ENCODE peak calls at places on chromosomes 13 and 19, in seven cellular contexts. X is brain microvascular endothelial cell, Y is endodermal cell, Z is suprapubic skin, K is right lobe of liver, Q is endothelial cell, W is mesothelial cell of epicardium. O is an unnamed sample.

GRCh38 chr13:46668906-46669525 is 116.0 kb downstream of the LRCH1 start:
- DNase-seq in X (no peak), Y (no peak), Z (no peak), K (no peak), Q (no peak), W (no peak), O (no peak)

GRCh38 chr19:18520848-18521691 is 800 bp downstream of the ELL start:
- DNase-seq in X (no peak), Y (peak), Z (no peak), K (peak), Q (peak), W (peak), O (peak)

GRCh38 chr19:10514211-10515145 is 2.8 kb downstream of the S1PR5 start:
- DNase-seq in X (no peak), Y (peak), Z (no peak), K (no peak), Q (peak), W (no peak), O (peak)

GRCh38 chr19:29672933-29673336 is 7.7 kb downstream of the PLEKHF1 start:
- DNase-seq in X (no peak), Y (no peak), Z (no peak), K (no peak), Q (no peak), W (no peak), O (peak)

GRCh38 chr19:45098521-45099464 is 5.8 kb downstream of the PPP1R37 start:
- DNase-seq in X (no peak), Y (peak), Z (no peak), K (no peak), Q (no peak), W (no peak), O (no peak)

GRCh38 chr13:85896516-85897450 is 97.6 kb upstream of the SLITRK6 start:
- DNase-seq in X (no peak), Y (peak), Z (no peak), K (no peak), Q (no peak), W (no peak), O (no peak)

GRCh38 chr19:30450945-30451344 is 78.8 kb downstream of the ZNF536 start:
- DNase-seq in X (no peak), Y (no peak), Z (no peak), K (no peak), Q (no peak), W (no peak), O (no peak)

GRCh38 chr19:47582320-47582909 is 9.5 kb upstream of the ZNF541 start:
- DNase-seq in X (peak), Y (no peak), Z (no peak), K (no peak), Q (no peak), W (no peak), O (no peak)

GRCh38 chr19:54436031-54436523 is 12.9 kb upstream of the LENG8 start:
- DNase-seq in X (no peak), Y (peak), Z (no peak), K (no peak), Q (no peak), W (no peak), O (no peak)

GRCh38 chr13:99086149-99086868 is 108.4 kb upstream of the DOCK9 start:
- DNase-seq in X (peak), Y (peak), Z (no peak), K (peak), Q (peak), W (peak), O (peak)

GRCh38 chr19:15138427-15138826 is 31.2 kb downstream of the SYDE1 start:
- DNase-seq in X (no peak), Y (no peak), Z (no peak), K (no peak), Q (no peak), W (no peak), O (no peak)

GRCh38 chr13:88887045-88887662 is 1216.0 kb downstream of the SLITRK5 start:
- DNase-seq in X (no peak), Y (peak), Z (no peak), K (peak), Q (no peak), W (no peak), O (no peak)

GRCh38 chr19:40807147-40808020 is 8.4 kb downstream of the EGLN2 start:
- DNase-seq in X (no peak), Y (peak), Z (no peak), K (peak), Q (peak), W (no peak), O (no peak)

GRCh38 chr19:5057860-5058259 is 88.9 kb downstream of the KDM4B start:
- DNase-seq in X (no peak), Y (peak), Z (no peak), K (no peak), Q (no peak), W (no peak), O (no peak)

GRCh38 chr13:78993792-78994191 is 334.8 kb upstream of the OBI1 start:
- DNase-seq in X (no peak), Y (no peak), Z (no peak), K (no peak), Q (no peak), W (no peak), O (no peak)

GRCh38 chr13:66128692-66129269 is 1101.4 kb downstream of the PCDH9 start:
- DNase-seq in X (no peak), Y (no peak), Z (no peak), K (no peak), Q (no peak), W (no peak), O (no peak)

GRCh38 chr13:113258655-113259054 is 38.4 kb upstream of the LAMP1 start:
- DNase-seq in X (no peak), Y (no peak), Z (no peak), K (no peak), Q (no peak), W (no peak), O (no peak)

GRCh38 chr19:10961073-10961762 is 388 bp downstream of the SMARCA4 start:
- DNase-seq in X (peak), Y (peak), Z (no peak), K (no peak), Q (peak), W (no peak), O (peak)

GRCh38 chr19:38079926-38080380 is 144.1 kb downstream of the DPF1 start:
- DNase-seq in X (peak), Y (peak), Z (no peak), K (no peak), Q (no peak), W (no peak), O (no peak)

GRCh38 chr19:15457701-15458484 is 6.5 kb downstream of the RASAL3 start:
- DNase-seq in X (no peak), Y (no peak), Z (no peak), K (no peak), Q (no peak), W (no peak), O (no peak)

GRCh38 chr13:79837741-79838450 is 356.9 kb downstream of the NDFIP2 start:
- DNase-seq in X (peak), Y (no peak), Z (no peak), K (no peak), Q (no peak), W (no peak), O (no peak)

GRCh38 chr19:1004803-1005664 is 4.8 kb downstream of the GRIN3B start:
- DNase-seq in X (no peak), Y (no peak), Z (no peak), K (no peak), Q (no peak), W (no peak), O (no peak)

GRCh38 chr19:47581605-47582319 is 8.8 kb upstream of the ZNF541 start:
- DNase-seq in X (no peak), Y (no peak), Z (no peak), K (no peak), Q (no peak), W (no peak), O (no peak)

GRCh38 chr19:47274891-47275865 is 493 bp downstream of the INAFM1 start:
- DNase-seq in X (no peak), Y (peak), Z (no peak), K (peak), Q (peak), W (no peak), O (no peak)

GRCh38 chr19:53311897-53312296 is 21.7 kb upstream of the ZNF845 start:
- DNase-seq in X (no peak), Y (no peak), Z (no peak), K (no peak), Q (no peak), W (no peak), O (no peak)

GRCh38 chr13:45393941-45394570 is 24.1 kb downstream of the SLC25A30 start:
- DNase-seq in X (no peak), Y (peak), Z (no peak), K (no peak), Q (peak), W (no peak), O (no peak)

GRCh38 chr19:49791776-49792445 is 21.2 kb downstream of the FUZ start:
- DNase-seq in X (no peak), Y (no peak), Z (no peak), K (no peak), Q (no peak), W (no peak), O (no peak)

GRCh38 chr19:28472111-28472510 is 740.8 kb downstream of the UQCRFS1 start:
- DNase-seq in X (no peak), Y (no peak), Z (no peak), K (no peak), Q (no peak), W (no peak), O (no peak)

DNA sequence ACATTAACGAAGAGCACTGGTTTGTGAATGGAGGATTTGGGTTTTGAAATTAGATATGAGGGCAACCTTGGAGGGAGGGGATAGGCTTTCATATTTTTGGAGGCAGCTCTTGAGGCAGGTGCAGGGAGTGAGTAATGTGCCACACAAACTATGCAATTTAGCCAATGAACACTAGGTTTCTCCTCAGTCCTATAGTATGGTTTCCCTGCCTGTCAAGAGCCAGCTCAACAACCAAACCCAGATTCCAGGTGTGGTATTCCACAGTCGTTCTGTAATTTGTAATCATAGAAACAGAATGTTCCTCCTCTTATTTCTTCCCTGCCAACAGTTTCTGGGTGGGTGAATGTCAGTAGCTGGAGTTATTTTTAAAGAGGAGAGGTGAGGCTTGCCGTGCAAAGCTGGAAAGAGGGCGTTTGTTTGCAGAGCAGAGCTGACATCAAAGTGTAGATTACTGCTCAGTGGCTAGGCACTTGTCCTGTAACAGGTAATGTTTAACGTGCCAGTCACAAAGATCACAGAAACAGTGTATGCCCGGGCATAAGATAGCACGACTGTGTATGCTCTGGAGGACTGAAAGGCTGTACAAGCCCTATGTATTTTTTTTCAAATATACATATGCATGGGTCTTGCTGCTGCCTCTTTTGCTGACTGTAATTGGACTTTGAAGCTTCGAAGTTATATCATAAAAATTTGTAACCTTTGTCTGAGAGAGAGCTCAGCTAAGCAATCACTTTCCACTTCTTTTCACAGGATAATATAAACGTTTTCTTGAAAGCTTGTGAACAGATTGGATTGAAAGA is 124.3 kb downstream of the LMO7 start:
- DNase-seq in X (no peak), Y (no peak), Z (no peak), K (peak), Q (no peak), W (no peak), O (no peak)
- TF ChIP-seq CTCF in X (peak), Y (peak), Z (peak), K (peak), Q (no peak), W (no peak), O (no peak)

GRCh38 chr19:7475665-7476064 is 13.2 kb downstream of the PEX11G start:
- DNase-seq in X (no peak), Y (no peak), Z (no peak), K (no peak), Q (no peak), W (no peak), O (no peak)
- TF ChIP-seq CTCF in X (no peak), Y (no peak), Z (no peak), K (no peak), Q (no peak), W (no peak), O (no peak)

GRCh38 chr13:36475468-36475867 is 43.2 kb downstream of the CCNA1 start:
- DNase-seq in X (peak), Y (peak), Z (no peak), K (no peak), Q (no peak), W (no peak), O (no peak)
- TF ChIP-seq CTCF in X (peak), Y (peak), Z (no peak), K (no peak), Q (no peak), W (no peak), O (no peak)

GRCh38 chr19:2478324-2478755 is 2.4 kb downstream of the GADD45B start:
- DNase-seq in X (no peak), Y (peak), Z (peak), K (peak), Q (no peak), W (peak), O (peak)

GRCh38 chr19:2477141-2477710 is 1.3 kb downstream of the GADD45B start:
- DNase-seq in X (no peak), Y (peak), Z (no peak), K (peak), Q (no peak), W (no peak), O (peak)

GRCh38 chr19:2477732-2478191 is 1.8 kb downstream of the GADD45B start:
- DNase-seq in X (no peak), Y (no peak), Z (no peak), K (peak), Q (no peak), W (no peak), O (peak)

GRCh38 chr19:2479556-2480194 is 3.7 kb downstream of the GADD45B start:
- DNase-seq in X (peak), Y (no peak), Z (no peak), K (no peak), Q (no peak), W (no peak), O (no peak)

GRCh38 chr19:2478756-2479555 is 3.0 kb downstream of the GADD45B start:
- DNase-seq in X (peak), Y (peak), Z (peak), K (peak), Q (no peak), W (peak), O (peak)
- TF ChIP-seq CTCF in X (no peak), Y (no peak), Z (no peak), K (no peak), Q (no peak), W (no peak), O (no peak)

DNA sequence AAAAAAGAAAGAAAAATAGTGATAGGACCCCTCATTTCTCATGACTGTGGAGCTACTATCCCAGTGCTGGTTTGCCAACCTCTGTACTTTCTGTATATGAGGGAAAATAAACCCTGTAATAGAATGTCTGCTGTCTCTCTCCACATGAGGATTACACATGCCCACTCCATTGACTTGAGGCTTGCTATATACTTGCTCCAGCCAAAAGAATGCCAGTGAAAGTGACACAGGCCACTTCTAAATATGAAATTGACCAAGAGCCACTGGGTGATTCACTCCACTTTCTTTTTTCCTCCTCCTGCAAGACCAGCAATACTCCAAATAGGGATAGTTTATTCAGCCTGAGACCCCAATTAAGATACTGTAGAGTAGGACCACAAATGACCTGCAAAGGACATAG is 6.2 kb downstream of the THAP8 start:
- DNase-seq in X (no peak), Y (no peak), Z (no peak), K (no peak), Q (no peak), W (no peak), O (no peak)
- TF ChIP-seq CTCF in X (no peak), Y (no peak), Z (no peak), K (no peak), Q (no peak), W (no peak), O (no peak)

GRCh38 chr13:107456431-107456830 is 758.9 kb downstream of the LIG4 start:
- DNase-seq in X (no peak), Y (no peak), Z (no peak), K (no peak), Q (no peak), W (no peak), O (no peak)

GRCh38 chr13:107450426-107450825 is 764.9 kb downstream of the LIG4 start:
- DNase-seq in X (no peak), Y (no peak), Z (no peak), K (no peak), Q (no peak), W (no peak), O (no peak)

GRCh38 chr13:107447591-107447990 is 767.7 kb downstream of the LIG4 start:
- DNase-seq in X (no peak), Y (no peak), Z (no peak), K (no peak), Q (no peak), W (no peak), O (no peak)

GRCh38 chr13:107452833-107453232 is 762.5 kb downstream of the LIG4 start:
- DNase-seq in X (no peak), Y (no peak), Z (no peak), K (no peak), Q (no peak), W (no peak), O (no peak)

DNA sequence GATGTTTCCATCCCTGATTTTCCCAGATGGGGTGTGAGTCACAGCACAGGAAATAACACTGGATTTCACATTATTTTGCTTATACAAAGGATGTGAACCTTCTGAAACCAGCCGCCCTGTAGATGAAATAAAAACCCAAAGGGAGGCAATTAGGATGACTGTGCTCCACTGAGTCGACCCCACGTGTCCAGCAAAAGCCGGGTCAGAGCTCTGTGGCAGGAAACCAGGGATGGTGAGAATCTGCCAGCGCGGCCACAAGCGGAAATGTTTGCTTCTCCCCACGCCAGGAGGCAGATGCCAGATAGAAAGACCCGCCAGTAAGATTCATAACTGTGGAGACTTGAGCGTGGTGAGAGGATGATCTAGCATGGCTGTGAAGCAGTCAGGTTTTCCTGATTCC is 764.4 kb downstream of the LIG4 start:
- DNase-seq in X (peak), Y (no peak), Z (no peak), K (no peak), Q (no peak), W (no peak), O (no peak)
- TF ChIP-seq CTCF in X (peak), Y (no peak), Z (no peak), K (no peak), Q (no peak), W (no peak), O (no peak)